ENCODE peak calls at places on chromosome X, in five cellular contexts. Q is OCI-LY7, U is ovary, K is cardiac fibroblast, B is G401. M is an unnamed sample.

GRCh38 chrX:109966246-109966645 is 36.7 kb upstream of the TMEM164 start:
- DNase-seq in Q (no peak), U (no peak), K (peak), B (no peak), M (no peak)

GRCh38 chrX:47587091-47587891 is 5.1 kb downstream of the TIMP1 start:
- DNase-seq in Q (no peak), U (no peak), K (peak), B (no peak), M (no peak)

GRCh38 chrX:80879916-80880315 is 70.2 kb upstream of the BRWD3 start:
- DNase-seq in Q (no peak), U (no peak), K (peak), B (peak), M (no peak)

GRCh38 chrX:110163488-110163887 is 154.4 kb downstream of the AMMECR1 start:
- DNase-seq in Q (no peak), U (no peak), K (peak), B (no peak), M (no peak)

GRCh38 chrX:3094261-3094660 is 53.0 kb downstream of the ARSF start:
- DNase-seq in Q (no peak), U (no peak), K (no peak), B (no peak), M (no peak)

GRCh38 chrX:65196758-65197371 is 220.6 kb upstream of the ZC4H2 start:
- DNase-seq in Q (peak), U (no peak), K (no peak), B (peak), M (no peak)

GRCh38 chrX:12950851-12951589 is 23.9 kb upstream of the TMSB4X start:
- DNase-seq in Q (peak), U (no peak), K (peak), B (peak), M (no peak)

GRCh38 chrX:51178352-51178751 is 154.3 kb upstream of the NUDT10 start:
- DNase-seq in Q (no peak), U (no peak), K (no peak), B (no peak), M (no peak)

GRCh38 chrX:49792376-49792775 is 36.7 kb upstream of the PAGE4 start:
- DNase-seq in Q (no peak), U (no peak), K (no peak), B (no peak), M (no peak)

GRCh38 chrX:65688403-65688881 is 21.0 kb downstream of the MSN start:
- DNase-seq in Q (peak), U (no peak), K (peak), B (no peak), M (no peak)

GRCh38 chrX:53481816-53482485 is 47.8 kb upstream of the HSD17B10 start:
- DNase-seq in Q (peak), U (no peak), K (peak), B (peak), M (no peak)

GRCh38 chrX:77597511-77597910 is 150.3 kb downstream of the FGF16 start:
- DNase-seq in Q (no peak), U (no peak), K (peak), B (no peak), M (no peak)

GRCh38 chrX:118736394-118737010 is 9.1 kb downstream of the IL13RA1 start:
- DNase-seq in Q (no peak), U (no peak), K (no peak), B (no peak), M (no peak)

GRCh38 chrX:40085714-40086113 is 12.0 kb downstream of the BCOR start:
- DNase-seq in Q (no peak), U (no peak), K (no peak), B (no peak), M (no peak)

GRCh38 chrX:38287669-38288068 is 39.6 kb downstream of the RPGR start:
- DNase-seq in Q (no peak), U (no peak), K (no peak), B (no peak), M (no peak)

GRCh38 chrX:4710618-4711433 is 997.4 kb upstream of the PRKX start:
- DNase-seq in Q (no peak), U (no peak), K (no peak), B (no peak), M (no peak)

GRCh38 chrX:2516612-2517011 is 15.8 kb upstream of the DHRSX start:
- DNase-seq in Q (peak), U (no peak), K (no peak), B (no peak), M (no peak)

GRCh38 chrX:119655125-119655524 is 37.8 kb downstream of the SEPTIN6 start:
- DNase-seq in Q (no peak), U (peak), K (peak), B (no peak), M (peak)

GRCh38 chrX:30615229-30615628 is 37.7 kb upstream of the TASL start:
- DNase-seq in Q (no peak), U (no peak), K (peak), B (no peak), M (no peak)

GRCh38 chrX:53354669-53355068 is 67.8 kb downstream of the SMC1A start:
- DNase-seq in Q (no peak), U (no peak), K (peak), B (no peak), M (no peak)

GRCh38 chrX:43165343-43165920 is 387.5 kb upstream of the PPP1R2C start:
- DNase-seq in Q (no peak), U (no peak), K (no peak), B (no peak), M (no peak)

GRCh38 chrX:15146515-15146914 is 123.4 kb downstream of the ASB9 start:
- DNase-seq in Q (peak), U (no peak), K (peak), B (no peak), M (no peak)

GRCh38 chrX:1153940-1154339 is 58.5 kb downstream of the CRLF2 start:
- DNase-seq in Q (no peak), U (no peak), K (no peak), B (no peak), M (no peak)

GRCh38 chrX:15016051-15016450 is 142.8 kb downstream of the MOSPD2 start:
- DNase-seq in Q (no peak), U (no peak), K (no peak), B (no peak), M (no peak)

GRCh38 chrX:74422576-74423288 is 1.4 kb downstream of the SLC16A2 start:
- DNase-seq in Q (no peak), U (peak), K (peak), B (peak), M (no peak)

GRCh38 chrX:56232221-56233082 is at the start of gene KLF8:
- DNase-seq in Q (no peak), U (peak), K (peak), B (peak), M (no peak)

GRCh38 chrX:153455571-153455970 is 9.7 kb upstream of the TREX2 start:
- DNase-seq in Q (no peak), U (no peak), K (no peak), B (no peak), M (no peak)

GRCh38 chrX:134870419-134870818 is 120.4 kb upstream of the SMIM10 start:
- DNase-seq in Q (no peak), U (no peak), K (no peak), B (no peak), M (no peak)

GRCh38 chrX:120287513-120288112 is 23.6 kb downstream of the TMEM255A start:
- DNase-seq in Q (no peak), U (no peak), K (no peak), B (no peak), M (no peak)

GRCh38 chrX:22343192-22343591 is 70.5 kb downstream of the CBLL2 start:
- DNase-seq in Q (no peak), U (no peak), K (no peak), B (no peak), M (no peak)

GRCh38 chrX:123884809-123885408 is 25.1 kb downstream of the XIAP start:
- DNase-seq in Q (peak), U (no peak), K (peak), B (peak), M (no peak)

GRCh38 chrX:68199062-68199848 is 234.0 kb downstream of the OPHN1 start:
- DNase-seq in Q (no peak), U (no peak), K (no peak), B (no peak), M (no peak)

GRCh38 chrX:22135171-22135711 is 103.1 kb downstream of the PHEX start:
- DNase-seq in Q (no peak), U (no peak), K (peak), B (peak), M (no peak)